ENCODE peak calls at places on chromosomes 13 and 19, in eight cellular contexts. H is psoas muscle; I is cardiac muscle cell; J is CD4-positive, CD25-positive, alpha-beta regulatory T cell; Z is GM23248; S is osteoblast; F is spleen; G is AG04450. W is an unnamed sample.

GRCh38 chr19:45492627-45493470 is 4.0 kb downstream of the RTN2 start:
- DNase-seq in Z (peak; percentile 73), I (peak; percentile 89), H (peak; percentile 94), G (no peak), J (no peak), S (peak; percentile 97), F (no peak), W (peak; percentile 97)

GRCh38 chr19:44741841-44742352 is 6.6 kb upstream of the BCL3 start:
- DNase-seq in I (peak; percentile 100), Z (peak; percentile 98), J (no peak), G (peak; percentile 98), H (peak; percentile 99), S (peak; percentile 98), F (peak; percentile 94), W (peak; percentile 74)

GRCh38 chr19:455031-455705 is 5.7 kb downstream of the SHC2 start:
- DNase-seq in Z (no peak), F (no peak), J (no peak), S (peak; percentile 87), I (no peak), H (no peak), G (no peak), W (peak; percentile 55)

GRCh38 chr19:36060430-36060829 is 5.7 kb downstream of the WDR62 start:
- DNase-seq in J (no peak), I (peak; percentile 80), F (peak; percentile 73), H (peak; percentile 70), Z (peak; percentile 70), G (peak; percentile 29), S (peak; percentile 94), W (peak; percentile 84)

GRCh38 chr13:92781965-92782364 is 444.6 kb upstream of the GPC6 start:
- DNase-seq in H (no peak), I (no peak), F (no peak), S (no peak), J (no peak), G (no peak), Z (no peak), W (no peak)

GRCh38 chr19:35317464-35318043 is 11.4 kb upstream of the CD22 start:
- DNase-seq in S (peak; percentile 38), Z (no peak), J (no peak), F (no peak), G (no peak), H (no peak), I (no peak), W (no peak)

GRCh38 chr19:51125421-51126075 is 842 bp downstream of the SIGLEC9 start:
- DNase-seq in J (no peak), F (peak; percentile 77), I (no peak), G (no peak), S (no peak), Z (no peak), H (no peak), W (no peak)

GRCh38 chr19:17420267-17420924 is 549 bp downstream of the MVB12A start:
- DNase-seq in I (peak; percentile 24), G (no peak), J (no peak), Z (peak; percentile 50), F (peak; percentile 88), H (peak; percentile 64), S (peak; percentile 84), W (peak; percentile 88)

GRCh38 chr19:46357846-46358583 is 11.1 kb downstream of the PPP5C start:
- DNase-seq in J (no peak), F (no peak), S (no peak), G (no peak), Z (peak; percentile 71), I (peak; percentile 20), H (no peak), W (no peak)

GRCh38 chr13:99960663-99961440 is 10.7 kb downstream of the ZIC5 start:
- DNase-seq in H (no peak), Z (no peak), F (no peak), J (no peak), G (no peak), I (no peak), S (peak; percentile 64), W (peak; percentile 59)

GRCh38 chr13:99958402-99959126 is 13.0 kb downstream of the ZIC5 start:
- DNase-seq in H (no peak), I (no peak), G (no peak), J (no peak), S (no peak), Z (no peak), F (no peak), W (peak; percentile 83)

GRCh38 chr13:99956473-99957349 is 14.9 kb downstream of the ZIC5 start:
- DNase-seq in F (no peak), G (no peak), J (no peak), Z (peak; percentile 28), I (no peak), H (no peak), S (peak; percentile 78), W (peak; percentile 85)

GRCh38 chr13:99959538-99960230 is 11.9 kb downstream of the ZIC5 start:
- DNase-seq in Z (peak; percentile 37), S (peak; percentile 83), G (no peak), J (no peak), F (no peak), I (no peak), H (no peak), W (peak; percentile 88)

GRCh38 chr13:99959127-99959529 is 12.4 kb downstream of the ZIC5 start:
- DNase-seq in J (no peak), H (no peak), G (no peak), I (no peak), Z (no peak), S (peak; percentile 82), F (no peak), W (peak; percentile 46)
- H3K27me3 ChIP-seq in J (peaks cover 49% of the 10 kb centered on the region), H (peaks cover 100% of the 10 kb centered on the region), G (peaks cover 77% of the 10 kb centered on the region), I (peaks cover 96% of the 10 kb centered on the region), Z (peaks cover 97% of the 10 kb centered on the region), S (peaks cover 96% of the 10 kb centered on the region), F (peaks cover 100% of the 10 kb centered on the region), W (peaks cover 76% of the 10 kb centered on the region)

GRCh38 chr19:3268326-3268725 is 43.9 kb downstream of the CELF5 start:
- DNase-seq in H (no peak), G (no peak), S (peak; percentile 43), F (no peak), J (no peak), Z (no peak), I (no peak), W (no peak)

GRCh38 chr19:3268763-3269162 is 44.3 kb downstream of the CELF5 start:
- DNase-seq in H (no peak), I (no peak), J (no peak), F (no peak), G (no peak), Z (no peak), S (peak; percentile 81), W (no peak)

GRCh38 chr19:3272532-3272931 is 48.1 kb downstream of the CELF5 start:
- DNase-seq in I (no peak), G (no peak), H (no peak), J (no peak), F (no peak), S (peak; percentile 52), Z (no peak), W (no peak)

GRCh38 chr19:3270908-3271307 is 46.4 kb downstream of the CELF5 start:
- DNase-seq in J (peak; percentile 26), I (peak; percentile 55), F (no peak), H (no peak), Z (peak; percentile 73), S (peak; percentile 91), G (no peak), W (peak; percentile 86)

DNA sequence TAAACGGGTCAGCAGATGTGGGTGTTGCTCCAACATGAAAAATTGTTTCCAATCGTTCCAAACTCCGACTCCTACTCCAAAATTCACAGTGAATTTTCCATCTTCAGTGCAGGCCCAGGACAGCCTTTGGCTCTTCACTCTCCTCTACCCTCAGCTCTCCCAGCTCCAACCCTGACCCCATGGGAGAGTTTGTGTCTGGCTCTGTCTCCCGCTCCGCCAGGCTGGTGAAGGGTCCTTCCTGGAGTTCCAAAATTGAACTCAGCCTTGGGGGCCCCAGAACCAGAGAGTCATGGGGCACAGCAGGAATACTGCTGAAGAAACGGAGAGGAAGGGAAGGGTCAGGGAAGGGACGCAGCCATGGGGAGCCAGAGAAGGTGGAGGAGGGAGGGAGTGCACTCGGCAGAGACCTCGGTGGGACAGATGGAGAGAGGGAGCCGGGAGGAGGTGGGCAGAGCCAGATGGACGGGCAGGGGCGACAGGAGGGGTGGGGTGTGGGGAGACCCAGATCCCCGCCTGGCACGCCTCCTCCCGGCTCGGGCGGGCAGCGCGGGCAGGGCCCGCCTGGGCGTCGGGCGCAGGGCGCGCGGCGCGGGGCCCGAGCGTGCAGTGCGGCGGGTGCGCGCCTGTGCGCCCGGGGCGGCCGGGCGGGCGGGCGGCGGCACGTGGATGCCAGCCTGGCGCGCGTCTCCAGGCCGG is 45.7 kb downstream of the CELF5 start:
- DNase-seq in H (no peak), I (no peak), G (no peak), F (no peak), J (no peak), S (peak; percentile 57), Z (no peak), W (no peak)
- H3K27me3 ChIP-seq in H (peaks cover 76% of the 10 kb centered on the region), I (peaks cover 39% of the 10 kb centered on the region), G (peaks cover 48% of the 10 kb centered on the region), F (peaks cover 82% of the 10 kb centered on the region), J (peaks cover 8% of the 10 kb centered on the region), S (peaks cover 43% of the 10 kb centered on the region), Z (peaks cover 52% of the 10 kb centered on the region), W (peaks cover 19% of the 10 kb centered on the region)

GRCh38 chr13:21458457-21458815 is 667 bp downstream of the ZDHHC20 start:
- DNase-seq in S (no peak), G (no peak), F (peak; percentile 88), H (peak; percentile 56), I (no peak), Z (peak; percentile 52), J (peak; percentile 34), W (peak; percentile 77)
- H3K27me3 ChIP-seq in S (no peaks in the 10 kb centered on the region), G (peaks cover 3% of the 10 kb centered on the region), F (no peaks in the 10 kb centered on the region), H (no peaks in the 10 kb centered on the region), I (no peaks in the 10 kb centered on the region), Z (no peaks in the 10 kb centered on the region), J (no peaks in the 10 kb centered on the region), W (no peaks in the 10 kb centered on the region)

GRCh38 chr19:33631628-33631995 is 9.9 kb downstream of the CHST8 start:
- DNase-seq in I (no peak), Z (no peak), H (no peak), F (no peak), J (no peak), G (no peak), S (no peak), W (peak; percentile 22)

GRCh38 chr19:33627962-33628839 is 6.4 kb downstream of the CHST8 start:
- DNase-seq in Z (no peak), G (no peak), S (no peak), F (no peak), I (no peak), J (no peak), H (no peak), W (peak; percentile 14)

GRCh38 chr19:33628921-33629825 is 7.4 kb downstream of the CHST8 start:
- DNase-seq in F (no peak), Z (peak; percentile 31), G (no peak), H (no peak), I (no peak), S (no peak), J (no peak), W (peak; percentile 56)

GRCh38 chr19:33630880-33631627 is 9.3 kb downstream of the CHST8 start:
- DNase-seq in Z (peak; percentile 26), F (no peak), H (no peak), S (no peak), G (no peak), I (no peak), J (no peak), W (peak; percentile 36)

DNA sequence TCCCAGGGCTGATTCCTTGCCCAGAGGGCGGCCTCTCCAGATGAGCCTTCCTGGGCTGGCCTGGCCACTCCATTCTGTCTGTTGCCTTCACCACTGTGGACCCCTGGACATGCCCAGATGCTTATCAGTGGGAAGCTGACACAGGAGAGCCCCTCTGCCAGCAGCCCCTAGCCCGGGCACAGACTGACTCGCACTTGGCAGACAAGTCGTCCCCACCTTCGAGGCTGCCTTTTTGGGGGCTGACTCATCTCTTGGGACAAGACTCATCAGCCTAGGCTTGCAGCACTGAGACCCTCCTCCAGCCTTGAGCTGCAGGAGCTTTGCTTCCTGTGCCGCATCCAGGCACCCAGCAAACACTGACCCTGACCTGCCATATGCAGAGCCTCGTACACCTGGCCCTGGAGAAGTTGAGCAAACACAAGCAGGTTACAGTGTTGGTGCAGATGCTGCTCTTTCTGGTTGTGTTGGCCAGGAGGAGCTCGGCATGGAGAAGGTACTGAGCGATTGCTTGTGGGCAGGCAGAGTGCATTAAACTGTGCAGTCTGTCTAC is 8.1 kb downstream of the CHST8 start:
- DNase-seq in G (no peak), S (peak; percentile 78), I (no peak), Z (peak; percentile 14), F (no peak), H (no peak), J (no peak), W (peak; percentile 12)
- H3K27me3 ChIP-seq in G (no peaks in the 10 kb centered on the region), S (peaks cover under 1% of the 10 kb centered on the region), I (peaks cover 36% of the 10 kb centered on the region), Z (peaks cover 4% of the 10 kb centered on the region), F (peaks cover 5% of the 10 kb centered on the region), H (peaks cover 50% of the 10 kb centered on the region), J (no peaks in the 10 kb centered on the region), W (no peaks in the 10 kb centered on the region)